ENCODE peak calls at places on chromosome 3, in four cellular contexts. B is CD4-positive, CD25-positive, alpha-beta regulatory T cell; H is AG04450; S is stomach. Q is an unnamed sample.

GRCh38 chr3:105722943-105723556 is 145.8 kb downstream of the CBLB start:
- DNase-seq in B (no peak), H (no peak), S (no peak), Q (no peak)

GRCh38 chr3:116423365-116423764 is 21.9 kb downstream of the LSAMP start:
- DNase-seq in B (no peak), H (no peak), S (no peak), Q (no peak)

GRCh38 chr3:5331567-5332269 is 144.2 kb downstream of the EDEM1 start:
- DNase-seq in S (no peak), B (no peak), H (no peak), Q (no peak)

GRCh38 chr3:170905862-170906261 is 2.6 kb downstream of the EIF5A2 start:
- DNase-seq in B (no peak), H (no peak), S (no peak), Q (no peak)

GRCh38 chr3:152317956-152318355 is 49.2 kb downstream of the MBNL1 start:
- DNase-seq in B (no peak), S (no peak), H (no peak), Q (no peak)

GRCh38 chr3:36201546-36201945 is 178.8 kb upstream of the STAC start:
- DNase-seq in H (no peak), S (no peak), B (no peak), Q (no peak)

GRCh38 chr3:14235896-14236295 is 57.3 kb downstream of the LSM3 start:
- DNase-seq in S (no peak), H (no peak), B (no peak), Q (no peak)

GRCh38 chr3:31105438-31106077 is 211.1 kb upstream of the GADL1 start:
- DNase-seq in S (no peak), H (peak), B (no peak), Q (no peak)

GRCh38 chr3:69020424-69020823 is 6.9 kb upstream of the EOGT start:
- DNase-seq in B (no peak), H (no peak), S (no peak), Q (no peak)

GRCh38 chr3:72152551-72153476 is 367.9 kb upstream of the PROK2 start:
- DNase-seq in B (no peak), S (peak), H (peak), Q (peak)

GRCh38 chr3:141561426-141562034 is 74.7 kb downstream of the RASA2 start:
- DNase-seq in B (peak), H (peak), S (no peak), Q (no peak)

GRCh38 chr3:32447865-32448400 is 54.7 kb downstream of the CMTM6 start:
- DNase-seq in H (no peak), B (no peak), S (no peak), Q (no peak)

GRCh38 chr3:176780766-176781165 is 416.5 kb downstream of the TBL1XR1 start:
- DNase-seq in S (no peak), H (no peak), B (no peak), Q (no peak)

GRCh38 chr3:12194669-12195161 is 36.0 kb upstream of the TIMP4 start:
- DNase-seq in H (no peak), S (peak), B (no peak), Q (no peak)

DNA sequence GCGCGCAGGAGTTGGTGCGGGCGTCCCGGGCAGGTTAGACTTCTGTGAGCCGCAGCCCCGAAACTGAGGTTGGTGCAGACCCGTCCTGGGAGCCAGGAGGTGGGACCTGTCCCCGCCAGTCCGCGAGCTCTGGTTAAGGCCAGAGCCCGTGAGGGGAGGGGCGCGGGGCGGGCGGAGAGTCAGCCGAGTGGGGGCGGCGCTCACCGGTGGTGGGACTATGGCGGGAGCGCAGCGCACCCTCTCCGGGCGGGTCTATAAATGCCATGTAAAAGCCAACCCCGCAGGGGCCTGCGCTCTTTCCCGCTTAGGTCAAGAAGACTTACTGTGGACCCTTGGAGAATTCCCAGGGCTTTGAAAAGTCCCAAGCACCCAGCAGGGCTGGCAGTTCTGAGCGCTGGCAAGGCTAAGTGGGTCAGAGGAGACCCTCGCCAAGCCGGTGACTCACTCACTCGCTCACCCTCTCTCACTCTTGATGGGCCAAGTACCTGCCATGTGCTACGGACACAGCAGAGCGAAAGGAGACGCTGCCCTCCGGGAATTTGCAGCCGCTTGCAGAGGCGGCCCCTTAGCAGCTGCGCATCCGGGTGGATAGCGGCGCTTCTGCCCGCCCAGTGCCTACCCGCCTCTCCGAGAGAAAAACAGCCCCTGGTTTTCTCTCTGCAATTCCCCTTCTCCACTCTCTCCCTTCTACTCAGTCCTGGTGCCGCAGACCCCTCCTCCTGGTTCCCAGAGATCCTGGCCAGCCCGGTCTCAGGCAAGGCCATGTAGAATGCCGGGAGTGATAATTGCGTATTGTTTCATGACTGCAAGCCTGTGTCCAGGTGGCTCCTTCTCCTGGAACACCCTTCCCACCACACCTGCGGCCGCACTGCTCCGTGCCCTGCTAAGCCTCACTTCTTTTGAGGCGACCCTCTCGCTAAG is at the start of gene ALDH1L1:
- DNase-seq in H (no peak), S (peak), B (no peak), Q (peak)
- H3K4me3 ChIP-seq in H (peak), S (peak), B (no peak), Q (peak)

GRCh38 chr3:66923991-66924390 is 74.1 kb upstream of the KBTBD8 start:
- DNase-seq in B (no peak), H (no peak), S (no peak), Q (no peak)
- H3K4me3 ChIP-seq in B (no peak), H (no peak), S (no peak), Q (no peak)

DNA sequence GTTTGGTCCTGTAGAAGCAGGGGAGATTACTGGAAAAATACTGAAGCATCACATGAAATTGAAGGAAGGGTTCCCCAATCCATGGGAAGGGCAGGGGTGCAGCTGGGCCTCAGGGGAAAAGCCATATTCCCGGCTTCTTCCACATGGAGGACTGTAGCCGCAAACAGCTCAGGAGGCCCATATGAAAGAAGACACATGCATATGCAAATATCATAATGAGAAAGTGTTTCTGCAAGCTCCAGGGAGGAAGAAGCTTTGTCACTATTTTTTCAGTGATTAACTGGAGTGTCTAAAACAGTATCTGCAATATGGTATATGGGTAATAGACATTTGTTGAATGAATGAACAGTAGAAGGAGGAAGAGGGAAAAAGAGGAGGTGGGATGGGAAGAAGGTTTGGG is 19.1 kb downstream of the DPH3 start:
- DNase-seq in B (no peak), H (no peak), S (no peak), Q (no peak)
- H3K4me3 ChIP-seq in B (no peak), H (no peak), S (no peak), Q (no peak)

GRCh38 chr3:17422636-17423035 is 319.8 kb downstream of the TBC1D5 start:
- DNase-seq in S (no peak), H (no peak), B (no peak), Q (no peak)
- H3K4me3 ChIP-seq in S (no peak), H (no peak), B (no peak), Q (no peak)

DNA sequence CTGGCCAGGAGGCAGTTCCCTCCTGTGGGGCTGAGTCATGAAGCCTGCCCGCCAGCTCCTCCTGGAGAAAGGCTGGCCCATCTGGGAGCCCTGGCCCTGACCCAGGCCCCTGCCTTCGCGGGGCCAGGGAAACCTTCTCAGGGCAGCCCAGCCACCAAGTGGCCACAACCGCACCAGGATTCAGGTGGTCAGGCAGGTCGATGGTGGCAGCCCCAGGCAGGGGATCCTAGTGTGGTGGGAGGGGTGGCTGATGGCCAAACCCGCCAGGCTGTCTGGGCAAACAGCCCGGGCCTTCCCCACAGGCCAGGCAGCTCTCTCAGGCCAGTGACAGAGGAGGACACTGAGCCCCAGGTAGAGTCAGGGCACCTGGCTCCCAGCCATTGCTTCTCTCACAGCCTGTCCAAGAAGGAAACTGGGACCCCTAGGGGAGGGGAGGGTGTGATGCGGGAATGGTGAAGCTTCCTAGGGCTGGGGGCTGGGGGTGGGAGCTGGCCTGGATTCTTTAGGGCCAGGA is 1.2 kb downstream of the TWF2 start:
- DNase-seq in B (no peak), S (peak), H (peak), Q (peak)
- H3K4me3 ChIP-seq in B (peak), S (peak), H (peak), Q (peak)

DNA sequence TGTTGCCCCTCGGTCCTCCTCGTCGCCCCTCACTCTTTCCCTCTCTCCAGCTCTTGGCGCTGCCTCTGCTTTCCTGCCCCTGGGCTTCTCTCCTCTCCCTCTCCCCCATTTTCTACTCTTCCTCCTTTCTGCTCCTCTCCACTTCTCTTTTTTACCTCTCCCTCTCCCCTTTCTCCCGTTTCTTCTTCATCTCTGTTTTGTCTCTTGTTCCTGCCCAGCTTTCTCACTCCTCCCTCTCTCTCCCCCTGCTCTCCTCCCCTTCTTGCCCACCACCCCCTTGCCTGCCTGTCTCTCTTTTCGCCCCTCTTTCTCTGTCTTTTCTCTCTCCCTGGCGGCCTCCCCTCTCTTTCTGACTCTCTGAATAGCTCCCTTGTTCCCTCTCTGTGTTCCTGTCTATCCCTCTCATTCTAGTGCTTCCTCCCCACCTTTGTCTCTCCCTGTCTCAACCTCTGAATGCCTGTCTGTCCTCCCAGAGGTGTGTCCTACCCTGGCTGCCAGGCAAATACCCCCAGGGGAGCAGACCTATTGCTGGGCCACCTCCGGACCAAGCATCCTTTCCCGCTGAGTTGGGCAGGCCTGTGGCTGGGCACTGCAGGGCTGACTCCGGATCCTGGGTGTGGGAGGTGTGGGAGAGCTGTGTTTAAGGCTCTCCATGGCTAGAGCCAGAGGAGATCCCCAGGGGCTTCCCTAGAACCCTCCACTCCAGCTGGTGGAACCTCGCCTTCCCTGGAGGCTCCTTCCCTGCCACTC is 41.0 kb downstream of the EPHB3 start:
- DNase-seq in H (no peak), S (no peak), B (no peak), Q (no peak)
- H3K4me3 ChIP-seq in H (no peak), S (peak), B (no peak), Q (no peak)

GRCh38 chr3:123367467-123368154 is 81.3 kb downstream of the ADCY5 start:
- DNase-seq in S (no peak), B (no peak), H (no peak), Q (peak)
- H3K4me3 ChIP-seq in S (no peak), B (no peak), H (no peak), Q (no peak)

GRCh38 chr3:122581622-122582021 is 4.2 kb downstream of the PARP15 start:
- DNase-seq in B (no peak), S (no peak), H (no peak), Q (no peak)

GRCh38 chr3:122576174-122576940 is 1.1 kb upstream of the PARP15 start:
- DNase-seq in S (no peak), B (no peak), H (no peak), Q (no peak)

GRCh38 chr3:122582390-122582789 is 4.9 kb downstream of the PARP15 start:
- DNase-seq in B (no peak), S (no peak), H (no peak), Q (no peak)

GRCh38 chr3:122577409-122578028 is at the start of gene PARP15:
- DNase-seq in B (peak), S (no peak), H (no peak), Q (no peak)

GRCh38 chr3:122578110-122578740 is 775 bp downstream of the PARP15 start:
- DNase-seq in S (no peak), B (no peak), H (no peak), Q (no peak)
- H3K4me3 ChIP-seq in S (peak), B (peak), H (no peak), Q (peak)

DNA sequence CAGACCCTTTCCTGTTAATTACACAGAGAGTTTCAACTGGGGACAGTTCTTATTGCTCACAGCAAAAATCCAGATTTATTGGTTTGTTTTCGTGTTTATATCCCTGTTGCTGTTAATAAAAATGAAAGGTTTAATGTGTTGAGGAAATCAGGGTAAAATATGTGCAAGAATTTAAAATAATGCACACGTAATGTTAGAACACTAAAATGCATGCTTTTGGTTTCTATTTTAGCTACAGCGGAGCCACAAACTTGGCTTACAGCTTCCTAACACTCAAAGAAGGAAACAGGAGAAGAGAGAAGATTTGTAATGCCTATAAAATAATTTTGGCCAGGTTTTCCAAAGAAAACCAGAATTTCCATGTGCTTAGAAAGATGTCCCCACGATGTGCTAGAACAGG is 62.7 kb downstream of the CASR start:
- DNase-seq in S (no peak), H (no peak), B (no peak), Q (no peak)
- H3K4me3 ChIP-seq in S (no peak), H (no peak), B (peak), Q (peak)